ENCODE peak calls at places on chromosomes 2 and 18, in six cellular contexts. I is SK-N-SH; W is nephron progenitor cell; V is CD4-positive, alpha-beta T cell; F is GM12865; P is bronchial epithelial cell. O is an unnamed sample.

GRCh38 chr18:8610442-8610801 is 1.2 kb downstream of the RAB12 start:
- DNase-seq in P (peak), V (no peak), W (no peak), I (peak), F (peak), O (peak)

GRCh38 chr18:39500320-39500719 is 1934.7 kb upstream of the CELF4 start:
- DNase-seq in I (no peak), W (no peak), F (no peak), P (no peak), V (no peak), O (no peak)

GRCh38 chr2:137138263-137138662 is 372.9 kb downstream of the THSD7B start:
- DNase-seq in I (no peak), V (no peak), W (no peak), F (no peak), P (no peak), O (no peak)

GRCh38 chr2:214465386-214466146 is 54.7 kb downstream of the VWC2L start:
- DNase-seq in V (no peak), I (no peak), W (no peak), P (peak), F (no peak), O (peak)

GRCh38 chr2:129923265-129924141 is 56.0 kb upstream of the RAB6C start:
- DNase-seq in V (no peak), F (peak), P (peak), I (peak), W (peak), O (peak)

GRCh38 chr2:57965219-57965618 is 81.4 kb upstream of the VRK2 start:
- DNase-seq in I (no peak), V (no peak), P (no peak), W (no peak), F (no peak), O (no peak)

GRCh38 chr2:64913357-64913869 is 75.8 kb upstream of the SLC1A4 start:
- DNase-seq in W (peak), F (peak), V (no peak), P (no peak), I (peak), O (peak)

GRCh38 chr18:24094561-24094960 is 44.3 kb upstream of the CABYR start:
- DNase-seq in W (no peak), P (no peak), V (no peak), I (no peak), F (no peak), O (no peak)

GRCh38 chr2:56132138-56132537 is 51.7 kb upstream of the CCDC85A start:
- DNase-seq in V (no peak), P (peak), I (peak), F (peak), W (no peak), O (peak)

GRCh38 chr2:144875996-144876395 is 356.1 kb upstream of the ZEB2 start:
- DNase-seq in P (no peak), W (no peak), F (no peak), I (no peak), V (no peak), O (no peak)

DNA sequence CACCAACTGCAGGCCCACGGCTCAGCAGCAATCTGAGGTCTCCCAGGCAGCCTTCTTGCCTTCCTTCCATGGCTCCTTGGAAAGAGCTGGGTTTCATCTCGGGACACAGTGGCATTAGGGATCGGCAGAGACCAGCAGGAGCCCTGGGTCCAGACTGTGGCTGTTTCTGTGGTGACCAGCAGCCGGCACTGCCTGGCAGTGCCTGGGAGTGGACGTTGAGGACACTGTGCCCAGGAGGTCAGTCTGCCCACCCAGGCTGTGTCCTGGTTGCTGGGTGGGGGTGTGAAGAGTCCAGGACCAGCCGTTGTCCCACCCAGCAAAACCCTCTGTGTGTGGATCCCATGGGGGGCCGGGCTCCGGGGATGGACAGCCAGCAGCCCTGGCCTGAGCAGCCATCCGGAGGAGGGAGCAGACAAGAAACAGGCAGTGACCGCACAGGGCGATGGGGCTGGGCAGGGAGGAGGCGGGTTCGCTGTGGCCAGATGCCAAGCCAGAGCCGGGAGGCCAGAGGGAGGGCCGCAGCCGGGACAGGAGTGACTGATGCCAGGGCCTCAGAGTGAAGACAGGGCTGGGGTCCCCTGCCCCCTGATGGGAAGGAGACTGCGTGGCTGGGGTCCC is 73.8 kb downstream of the RRM2 start:
- DNase-seq in F (no peak), P (no peak), W (no peak), V (no peak), I (peak), O (no peak)
- TF ChIP-seq CTCF in F (no peak), P (no peak), W (no peak), V (no peak), I (no peak), O (no peak)

GRCh38 chr2:238843476-238843875 is 4.4 kb upstream of the TWIST2 start:
- DNase-seq in W (no peak), F (no peak), I (no peak), P (no peak), V (no peak), O (no peak)

GRCh38 chr2:238835726-238836301 is 12.1 kb upstream of the TWIST2 start:
- DNase-seq in V (no peak), I (no peak), W (no peak), P (no peak), F (no peak), O (no peak)

GRCh38 chr2:238841542-238842181 is 6.2 kb upstream of the TWIST2 start:
- DNase-seq in V (no peak), P (peak), I (no peak), W (no peak), F (no peak), O (no peak)

GRCh38 chr2:238838786-238839327 is 9.0 kb upstream of the TWIST2 start:
- DNase-seq in F (no peak), V (no peak), W (no peak), P (no peak), I (no peak), O (no peak)

DNA sequence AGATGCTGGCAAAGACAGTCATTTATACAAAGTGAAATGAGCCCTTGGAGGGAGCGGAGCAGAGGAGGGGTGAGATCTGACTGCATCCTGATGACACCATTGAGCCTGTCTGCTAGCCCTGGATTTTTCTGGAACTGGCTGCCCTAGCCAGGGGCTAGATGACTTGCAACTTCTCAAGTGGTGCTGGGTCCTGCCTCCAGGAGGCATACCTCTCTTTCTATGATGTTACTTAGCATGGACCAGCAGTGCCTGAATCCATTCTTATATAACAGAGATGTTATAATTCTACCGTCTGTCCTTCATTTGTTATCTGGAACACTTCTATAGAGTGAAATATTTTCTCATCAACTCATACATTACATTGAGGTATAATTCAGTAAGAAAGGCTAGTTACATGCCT is 8.5 kb upstream of the TWIST2 start:
- DNase-seq in F (no peak), W (no peak), I (no peak), V (no peak), P (no peak), O (peak)
- TF ChIP-seq CTCF in F (no peak), W (no peak), I (peak), V (no peak), P (no peak), O (no peak)

GRCh38 chr2:157056200-157056676 is 201.3 kb upstream of the GALNT5 start:
- DNase-seq in P (peak), V (no peak), I (no peak), W (no peak), F (no peak), O (peak)

GRCh38 chr2:157053876-157054275 is 203.6 kb upstream of the GALNT5 start:
- DNase-seq in W (no peak), I (no peak), V (no peak), P (no peak), F (no peak), O (no peak)

GRCh38 chr2:157052685-157053224 is 204.8 kb upstream of the GALNT5 start:
- DNase-seq in F (no peak), V (no peak), W (no peak), P (peak), I (no peak), O (peak)

GRCh38 chr2:157058161-157058560 is 199.3 kb upstream of the GALNT5 start:
- DNase-seq in I (no peak), W (no peak), V (no peak), F (no peak), P (no peak), O (no peak)

DNA sequence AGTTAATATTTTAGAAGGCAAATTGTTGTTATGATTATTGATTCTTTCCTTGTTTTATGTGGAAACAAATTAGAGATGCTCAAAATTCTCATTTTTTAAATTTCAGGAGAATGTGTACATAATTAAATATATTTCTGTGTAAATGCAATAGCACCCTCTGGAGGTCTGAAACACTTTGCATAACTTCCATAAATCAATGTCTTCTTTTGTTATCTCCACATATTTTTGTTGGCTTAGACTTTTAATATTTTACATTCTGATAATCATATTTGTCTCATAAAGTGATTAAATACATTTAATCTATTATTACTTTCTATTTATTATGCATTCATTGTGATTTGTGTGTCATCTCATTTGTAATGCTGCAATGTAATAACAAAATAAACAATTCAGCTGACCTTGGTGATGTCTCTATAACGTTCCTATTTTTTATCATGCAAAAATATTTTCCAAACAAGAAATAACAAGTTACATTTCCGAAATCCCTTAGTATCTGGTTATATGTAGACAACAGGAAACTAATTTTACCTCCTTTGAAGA is 201.8 kb upstream of the GALNT5 start:
- DNase-seq in P (peak), V (no peak), I (no peak), W (no peak), F (peak), O (peak)
- TF ChIP-seq CTCF in P (peak), V (peak), I (peak), W (peak), F (peak), O (peak)

DNA sequence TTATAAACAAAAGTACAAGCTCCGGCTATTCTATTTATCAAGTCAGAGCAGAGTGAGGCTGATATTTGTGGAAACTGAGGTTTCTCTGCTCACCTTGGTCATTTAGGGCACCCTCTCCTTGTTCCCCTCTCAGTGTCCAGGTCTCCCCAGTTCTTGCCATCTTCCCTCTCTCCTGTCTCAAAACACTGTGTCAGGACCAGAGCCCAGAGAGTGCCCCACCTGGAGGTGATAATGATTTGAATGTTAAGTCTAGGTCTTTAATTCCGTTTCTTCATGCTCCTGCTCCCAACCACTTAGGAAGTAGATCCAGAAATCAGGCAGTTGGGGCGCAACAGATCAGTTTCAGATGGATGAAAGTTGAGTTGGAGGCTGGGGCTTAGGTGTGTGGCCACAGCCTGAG is 9.2 kb upstream of the ADCY3 start:
- DNase-seq in W (no peak), F (no peak), I (no peak), V (no peak), P (no peak), O (peak)
- TF ChIP-seq CTCF in W (no peak), F (no peak), I (no peak), V (no peak), P (no peak), O (no peak)